ENCODE peak calls at places on chromosomes 4 and X, in five cellular contexts. V is activated T-helper 1 cell treated with anti-CD3 and anti-CD28 coated beads, Interleukin-12 subunit alpha, Interleukin-12 subunit beta, Interleukin-2, Interleukin-4 antibody, amounts not matched to agents 30 ng/mL and 10 ng/mL and 1 ng/mL, durations not matched to agents 14 hours and 24 hours and 36 hours; E is lung; U is cardiac fibroblast; Z is astrocyte. Y is an unnamed sample.
A peak's percentile ranks its signal among the peaks of the same experiment; 100 is the strongest.

GRCh38 chrX:72114306-72114705 is 17.4 kb downstream of the RTL5 start:
- DNase-seq in V (no peak), E (no peak), U (no peak), Z (no peak), Y (no peak)

GRCh38 chr4:61376301-61376700 is 176.2 kb downstream of the ADGRL3 start:
- DNase-seq in V (no peak), E (no peak), U (peak; percentile 22), Z (no peak), Y (no peak)

GRCh38 chr4:127783026-127783769 is 1.1 kb downstream of the HSPA4L start:
- DNase-seq in V (no peak), E (peak; percentile 50), U (peak; percentile 69), Z (peak; percentile 83), Y (no peak)

GRCh38 chr4:119057417-119057816 is 78.2 kb upstream of the MYOZ2 start:
- DNase-seq in V (no peak), E (no peak), U (no peak), Z (no peak), Y (no peak)

GRCh38 chr4:168766537-168767316 is 243.3 kb downstream of the CBR4 start:
- DNase-seq in V (no peak), E (no peak), U (peak; percentile 88), Z (peak; percentile 92), Y (no peak)

GRCh38 chrX:9785944-9786741 is at the start of gene SHROOM2:
- DNase-seq in V (no peak), E (no peak), U (no peak), Z (no peak), Y (no peak)

GRCh38 chr4:8525383-8526120 is 54.6 kb upstream of the GPR78 start:
- DNase-seq in V (no peak), E (no peak), U (no peak), Z (peak; percentile 50), Y (no peak)

GRCh38 chr4:26786916-26787315 is 73.7 kb upstream of the STIM2 start:
- DNase-seq in V (no peak), E (no peak), U (no peak), Z (no peak), Y (no peak)

GRCh38 chr4:142347241-142347640 is 498.9 kb downstream of the INPP4B start:
- DNase-seq in V (no peak), E (no peak), U (peak; percentile 42), Z (peak; percentile 81), Y (no peak)

GRCh38 chrX:10989386-10989785 is 121.7 kb upstream of the HCCS start:
- DNase-seq in V (no peak), E (no peak), U (no peak), Z (peak; percentile 21), Y (no peak)

GRCh38 chr4:39814403-39815185 is 116.7 kb downstream of the UBE2K start:
- DNase-seq in V (no peak), E (no peak), U (peak; percentile 34), Z (peak; percentile 16), Y (no peak)

GRCh38 chr4:118877797-118878196 is 10.9 kb upstream of the SYNPO2 start:
- DNase-seq in V (no peak), E (no peak), U (no peak), Z (no peak), Y (no peak)

GRCh38 chrX:37652053-37652452 is 33.5 kb upstream of the XK start:
- DNase-seq in V (no peak), E (no peak), U (no peak), Z (no peak), Y (no peak)

GRCh38 chr4:96936886-96937285 is 1097.0 kb downstream of the PDHA2 start:
- DNase-seq in V (no peak), E (no peak), U (no peak), Z (no peak), Y (no peak)

GRCh38 chr4:19592391-19592790 is 659.3 kb upstream of the SLIT2 start:
- DNase-seq in V (no peak), E (no peak), U (peak; percentile 63), Z (no peak), Y (no peak)

GRCh38 chrX:82666355-82666754 is 841.7 kb upstream of the POU3F4 start:
- DNase-seq in V (no peak), E (no peak), U (peak; percentile 0), Z (no peak), Y (no peak)

GRCh38 chr4:138521809-138522208 is 279.7 kb upstream of the SLC7A11 start:
- DNase-seq in V (no peak), E (no peak), U (no peak), Z (no peak), Y (no peak)

GRCh38 chr4:109921384-109921808 is 8.7 kb downstream of the EGF start:
- DNase-seq in V (no peak), E (no peak), U (peak; percentile 84), Z (peak; percentile 99), Y (no peak)

GRCh38 chr4:68872442-68873217 is 56.8 kb downstream of the UGT2B10 start:
- DNase-seq in V (no peak), E (no peak), U (no peak), Z (no peak), Y (no peak)

GRCh38 chr4:7384003-7384928 is 50.5 kb downstream of the PSAPL1 start:
- DNase-seq in V (no peak), E (no peak), U (no peak), Z (no peak), Y (no peak)

GRCh38 chr4:174604198-174604597 is 81.9 kb upstream of the HPGD start:
- DNase-seq in V (no peak), E (no peak), U (peak; percentile 63), Z (peak; percentile 57), Y (no peak)

GRCh38 chrX:57900961-57901360 is 9.3 kb downstream of the ZXDA start:
- DNase-seq in V (no peak), E (no peak), U (peak; percentile 59), Z (peak; percentile 63), Y (no peak)

GRCh38 chrX:71990518-71990917 is 79.9 kb downstream of the NHSL2 start:
- DNase-seq in V (no peak), E (no peak), U (no peak), Z (no peak), Y (no peak)

GRCh38 chr4:171025776-171026175 is 787.4 kb upstream of the GALNTL6 start:
- DNase-seq in V (no peak), E (no peak), U (no peak), Z (no peak), Y (no peak)

GRCh38 chr4:24006269-24006668 is 116.4 kb upstream of the PPARGC1A start:
- DNase-seq in V (no peak), E (no peak), U (no peak), Z (no peak), Y (no peak)

GRCh38 chr4:66911898-66912297 is 633.4 kb downstream of the CENPC start:
- DNase-seq in V (no peak), E (no peak), U (peak; percentile 80), Z (peak; percentile 96), Y (no peak)

GRCh38 chrX:141341341-141341740 is 99.0 kb upstream of the SPANXC start:
- DNase-seq in V (no peak), E (no peak), U (peak; percentile 77), Z (peak; percentile 86), Y (no peak)

GRCh38 chrX:18661273-18661672 is 10.6 kb downstream of the RS1 start:
- DNase-seq in V (no peak), E (no peak), U (no peak), Z (no peak), Y (no peak)